ENCODE peak calls at places on chromosomes 6 and 20, in eight cellular contexts. O, D, P, G, Y, B, K and Z are unnamed samples.

GRCh38 chr6:40194771-40195170 is 260.5 kb upstream of the MOCS1 start:
- DNase-seq in O (no peak), D (no peak), P (no peak), G (no peak), Y (no peak), B (no peak), K (no peak), Z (no peak)

GRCh38 chr6:30612213-30612612 is 4.8 kb downstream of the PPP1R10 start:
- DNase-seq in O (no peak), D (no peak), P (no peak), G (no peak), Y (no peak), B (no peak), K (no peak), Z (no peak)

GRCh38 chr6:85186546-85187170 is 263.2 kb upstream of the NT5E start:
- DNase-seq in O (no peak), D (no peak), P (no peak), G (no peak), Y (no peak), B (no peak), K (no peak), Z (no peak)

GRCh38 chr20:61353261-61353995 is 101.4 kb downstream of the CDH4 start:
- DNase-seq in O (no peak), D (no peak), P (no peak), G (no peak), Y (no peak), B (no peak), K (no peak), Z (no peak)

GRCh38 chr20:17759449-17759848 is 59.7 kb downstream of the BANF2 start:
- DNase-seq in O (no peak), D (no peak), P (no peak), G (no peak), Y (no peak), B (no peak), K (no peak), Z (no peak)

GRCh38 chr6:2285510-2285909 is 40.1 kb upstream of the GMDS start:
- DNase-seq in O (no peak), D (no peak), P (no peak), G (no peak), Y (no peak), B (no peak), K (no peak), Z (no peak)

GRCh38 chr20:17624070-17624469 is 54.2 kb downstream of the DSTN start:
- DNase-seq in O (peak; percentile 6), D (no peak), P (peak; percentile 32), G (no peak), Y (no peak), B (no peak), K (no peak), Z (no peak)

GRCh38 chr6:105301756-105302616 is 100.9 kb downstream of the PREP start:
- DNase-seq in O (no peak), D (no peak), P (no peak), G (no peak), Y (no peak), B (no peak), K (no peak), Z (no peak)

GRCh38 chr6:166512567-166512966 is 73.9 kb downstream of the RAMACL start:
- DNase-seq in O (no peak), D (no peak), P (no peak), G (peak; percentile 74), Y (peak; percentile 78), B (no peak), K (no peak), Z (no peak)

GRCh38 chr6:108660251-108660650 is 99.5 kb downstream of the FOXO3 start:
- DNase-seq in O (no peak), D (no peak), P (no peak), G (no peak), Y (no peak), B (no peak), K (no peak), Z (no peak)

GRCh38 chr6:114364295-114364694 is 21.5 kb upstream of the HS3ST5 start:
- DNase-seq in O (no peak), D (no peak), P (no peak), G (no peak), Y (no peak), B (no peak), K (no peak), Z (no peak)

GRCh38 chr6:158752613-158753012 is 66.6 kb downstream of the EZR start:
- DNase-seq in O (no peak), D (no peak), P (no peak), G (no peak), Y (peak; percentile 20), B (no peak), K (no peak), Z (no peak)

GRCh38 chr20:63538204-63539091 is 1.3 kb upstream of the PTK6 start:
- DNase-seq in O (no peak), D (no peak), P (no peak), G (peak; percentile 78), Y (no peak), B (no peak), K (no peak), Z (peak; percentile 94)

GRCh38 chr6:94736231-94736630 is 841.1 kb upstream of the MANEA start:
- DNase-seq in O (no peak), D (no peak), P (no peak), G (no peak), Y (no peak), B (no peak), K (no peak), Z (no peak)

GRCh38 chr6:112338310-112338709 is 8.8 kb upstream of the RFPL4B start:
- DNase-seq in O (no peak), D (no peak), P (no peak), G (no peak), Y (no peak), B (no peak), K (no peak), Z (no peak)

GRCh38 chr6:160692369-160692959 is 9.6 kb upstream of the PLG start:
- DNase-seq in O (no peak), D (no peak), P (no peak), G (no peak), Y (no peak), B (no peak), K (no peak), Z (no peak)

GRCh38 chr20:23528867-23529431 is 38.0 kb downstream of the CST8 start:
- DNase-seq in O (no peak), D (no peak), P (no peak), G (no peak), Y (no peak), B (no peak), K (no peak), Z (no peak)

GRCh38 chr6:52364480-52365166 is 2.7 kb downstream of the PAQR8 start:
- DNase-seq in O (no peak), D (no peak), P (no peak), G (no peak), Y (no peak), B (no peak), K (no peak), Z (no peak)

GRCh38 chr6:149389509-149390297 is 10.4 kb upstream of the SUMO4 start:
- DNase-seq in O (no peak), D (no peak), P (no peak), G (no peak), Y (no peak), B (no peak), K (no peak), Z (no peak)

GRCh38 chr6:32195902-32196681 is 3.6 kb upstream of the GPSM3 start:
- DNase-seq in O (peak; percentile 94), D (peak; percentile 24), P (peak; percentile 97), G (peak; percentile 87), Y (peak; percentile 94), B (no peak), K (peak; percentile 76), Z (peak; percentile 85)

GRCh38 chr20:52132337-52132736 is 59.2 kb downstream of the ZFP64 start:
- DNase-seq in O (no peak), D (no peak), P (no peak), G (no peak), Y (no peak), B (no peak), K (no peak), Z (no peak)

GRCh38 chr6:53517021-53517420 is 27.9 kb downstream of the GCLC start:
- DNase-seq in O (no peak), D (no peak), P (no peak), G (no peak), Y (no peak), B (no peak), K (no peak), Z (no peak)

GRCh38 chr20:51373713-51374481 is 168.6 kb downstream of the NFATC2 start:
- DNase-seq in O (no peak), D (no peak), P (no peak), G (no peak), Y (no peak), B (no peak), K (no peak), Z (peak; percentile 64)

GRCh38 chr20:54350415-54350814 is 125.0 kb upstream of the DOK5 start:
- DNase-seq in O (no peak), D (no peak), P (no peak), G (no peak), Y (no peak), B (no peak), K (no peak), Z (no peak)

GRCh38 chr20:45924391-45925261 is 9.9 kb upstream of the PCIF1 start:
- DNase-seq in O (peak; percentile 41), D (no peak), P (peak; percentile 73), G (no peak), Y (no peak), B (no peak), K (no peak), Z (no peak)

GRCh38 chr6:20608371-20608770 is 74.1 kb downstream of the CDKAL1 start:
- DNase-seq in O (no peak), D (no peak), P (no peak), G (no peak), Y (no peak), B (no peak), K (no peak), Z (no peak)

GRCh38 chr6:112936476-112936875 is 589.3 kb downstream of the RFPL4B start:
- DNase-seq in O (no peak), D (no peak), P (no peak), G (no peak), Y (no peak), B (no peak), K (no peak), Z (no peak)

GRCh38 chr20:62577447-62577846 is 64.9 kb upstream of the SLCO4A1 start:
- DNase-seq in O (no peak), D (no peak), P (no peak), G (no peak), Y (no peak), B (no peak), K (no peak), Z (no peak)

GRCh38 chr6:17349437-17349836 is 44.0 kb upstream of the CAP2 start:
- DNase-seq in O (no peak), D (no peak), P (no peak), G (no peak), Y (no peak), B (no peak), K (no peak), Z (no peak)